ENCODE peak calls at places on chromosome X, in four cellular contexts. One of them, this sample, is unnamed.

GRCh38 chrX:119249836-119250340 is 13.8 kb downstream of the PGRMC1 start:
- DNase-seq in ascending aorta: no peak
- DNase-seq in stomach: no peak
- DNase-seq in nephron progenitor cell: no peak
- DNase-seq in this sample: no peak

GRCh38 chrX:10111364-10112148 is 45.2 kb upstream of the CLCN4 start:
- DNase-seq in ascending aorta: no peak
- DNase-seq in nephron progenitor cell: no peak
- DNase-seq in stomach: no peak
- DNase-seq in this sample: no peak

GRCh38 chrX:129748265-129748664 is 9.5 kb downstream of the XPNPEP2 start:
- DNase-seq in nephron progenitor cell: no peak
- DNase-seq in ascending aorta: no peak
- DNase-seq in stomach: no peak
- DNase-seq in this sample: no peak

GRCh38 chrX:153226344-153227190 is 47.5 kb downstream of the MAGEA1 start:
- DNase-seq in nephron progenitor cell: peak; percentile 83
- DNase-seq in stomach: no peak
- DNase-seq in ascending aorta: no peak
- DNase-seq in this sample: peak; percentile 75

GRCh38 chrX:39196192-39197102 is 395.2 kb downstream of the MID1IP1 start:
- DNase-seq in stomach: peak; percentile 34
- DNase-seq in ascending aorta: no peak
- DNase-seq in nephron progenitor cell: no peak
- DNase-seq in this sample: no peak

GRCh38 chrX:132592880-132593279 is 104.0 kb upstream of the MBNL3 start:
- DNase-seq in ascending aorta: no peak
- DNase-seq in stomach: no peak
- DNase-seq in nephron progenitor cell: peak; percentile 14
- DNase-seq in this sample: peak; percentile 9

GRCh38 chrX:20361081-20361889 is 94.6 kb upstream of the RPS6KA3 start:
- DNase-seq in stomach: no peak
- DNase-seq in nephron progenitor cell: no peak
- DNase-seq in ascending aorta: no peak
- DNase-seq in this sample: no peak

GRCh38 chrX:24759786-24760185 is 66.1 kb downstream of the POLA1 start:
- DNase-seq in ascending aorta: no peak
- DNase-seq in stomach: no peak
- DNase-seq in nephron progenitor cell: no peak
- DNase-seq in this sample: no peak

GRCh38 chrX:26466387-26466786 is 250.4 kb downstream of the MAGEB5 start:
- DNase-seq in stomach: no peak
- DNase-seq in ascending aorta: no peak
- DNase-seq in nephron progenitor cell: no peak
- DNase-seq in this sample: no peak

GRCh38 chrX:151458824-151459223 is 61.8 kb downstream of the VMA21 start:
- DNase-seq in stomach: no peak
- DNase-seq in nephron progenitor cell: no peak
- DNase-seq in ascending aorta: no peak
- DNase-seq in this sample: no peak

GRCh38 chrX:63506320-63506719 is 155.2 kb upstream of the SPIN4 start:
- DNase-seq in stomach: no peak
- DNase-seq in nephron progenitor cell: no peak
- DNase-seq in ascending aorta: no peak
- DNase-seq in this sample: no peak

GRCh38 chrX:30888526-30889146 is 418 bp downstream of the TAB3 start:
- DNase-seq in stomach: no peak
- DNase-seq in ascending aorta: no peak
- DNase-seq in nephron progenitor cell: no peak
- DNase-seq in this sample: peak; percentile 12

GRCh38 chrX:13569479-13570244 is at the start of gene EGFL6:
- DNase-seq in ascending aorta: no peak
- DNase-seq in nephron progenitor cell: peak; percentile 47
- DNase-seq in stomach: no peak
- DNase-seq in this sample: peak; percentile 2

GRCh38 chrX:150690126-150690525 is 3.1 kb upstream of the MTMR1 start:
- DNase-seq in ascending aorta: no peak
- DNase-seq in nephron progenitor cell: no peak
- DNase-seq in stomach: no peak
- DNase-seq in this sample: no peak

GRCh38 chrX:108437789-108438623 is at the start of gene COL4A6:
- DNase-seq in nephron progenitor cell: peak; percentile 82
- DNase-seq in ascending aorta: no peak
- DNase-seq in stomach: no peak
- DNase-seq in this sample: peak; percentile 32

GRCh38 chrX:9614016-9614415 is 149.2 kb downstream of the TBL1X start:
- DNase-seq in ascending aorta: no peak
- DNase-seq in nephron progenitor cell: no peak
- DNase-seq in stomach: no peak
- DNase-seq in this sample: no peak

GRCh38 chrX:77691916-77692315 is 94.1 kb downstream of the ATRX start:
- DNase-seq in stomach: no peak
- DNase-seq in nephron progenitor cell: no peak
- DNase-seq in ascending aorta: no peak
- DNase-seq in this sample: no peak

GRCh38 chrX:40700640-40701342 is 34.6 kb downstream of the MED14 start:
- DNase-seq in stomach: no peak
- DNase-seq in ascending aorta: no peak
- DNase-seq in nephron progenitor cell: no peak
- DNase-seq in this sample: no peak

GRCh38 chrX:126658447-126658846 is 105.8 kb upstream of the DCAF12L1 start:
- DNase-seq in stomach: no peak
- DNase-seq in nephron progenitor cell: no peak
- DNase-seq in ascending aorta: no peak
- DNase-seq in this sample: no peak

GRCh38 chrX:110600745-110601310 is 194.8 kb downstream of the CHRDL1 start:
- DNase-seq in stomach: no peak
- DNase-seq in ascending aorta: no peak
- DNase-seq in nephron progenitor cell: no peak
- DNase-seq in this sample: no peak

DNA sequence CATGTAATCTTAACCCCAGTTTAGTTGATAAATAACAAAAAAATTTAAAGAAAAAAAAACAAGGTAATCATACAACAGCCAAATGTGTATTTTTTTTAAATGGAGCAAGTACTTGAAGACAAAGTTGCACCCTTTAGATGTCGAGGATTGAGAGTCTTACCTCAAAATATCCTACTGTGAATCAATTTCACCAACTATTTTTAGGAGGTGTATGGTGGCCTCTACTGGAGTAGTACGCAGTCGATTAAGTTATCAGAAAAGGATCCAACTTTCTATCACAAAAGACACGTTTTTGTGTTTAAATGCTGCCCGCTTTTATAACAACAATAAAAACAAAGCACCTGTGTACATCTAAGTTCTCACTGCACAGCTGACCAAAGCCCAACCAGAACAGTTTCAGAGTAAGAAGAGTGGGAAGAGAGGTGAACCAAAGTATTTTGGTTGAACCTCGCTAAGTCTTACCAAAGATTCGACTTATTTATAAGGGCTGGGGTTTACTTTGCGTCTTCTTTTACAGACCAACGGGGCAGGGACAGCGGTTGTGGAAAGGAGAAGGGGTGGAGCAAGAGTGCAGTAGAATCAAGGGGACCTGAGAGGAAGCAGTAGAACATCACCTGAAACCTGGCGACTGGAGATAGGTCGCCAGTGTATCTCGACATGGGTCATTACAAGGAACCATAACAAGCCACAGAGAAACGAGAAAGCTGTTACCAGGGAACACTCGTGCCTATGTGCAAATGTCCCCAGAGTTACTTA is 1.2 kb downstream of the RPS6KA6 start:
- DNase-seq in ascending aorta: no peak
- DNase-seq in nephron progenitor cell: peak; percentile 2
- DNase-seq in stomach: no peak
- DNase-seq in this sample: no peak
- TF ChIP-seq CTCF in ascending aorta: no peak
- TF ChIP-seq CTCF in nephron progenitor cell: no peak
- TF ChIP-seq CTCF in stomach: no peak
- TF ChIP-seq CTCF in this sample: no peak

DNA sequence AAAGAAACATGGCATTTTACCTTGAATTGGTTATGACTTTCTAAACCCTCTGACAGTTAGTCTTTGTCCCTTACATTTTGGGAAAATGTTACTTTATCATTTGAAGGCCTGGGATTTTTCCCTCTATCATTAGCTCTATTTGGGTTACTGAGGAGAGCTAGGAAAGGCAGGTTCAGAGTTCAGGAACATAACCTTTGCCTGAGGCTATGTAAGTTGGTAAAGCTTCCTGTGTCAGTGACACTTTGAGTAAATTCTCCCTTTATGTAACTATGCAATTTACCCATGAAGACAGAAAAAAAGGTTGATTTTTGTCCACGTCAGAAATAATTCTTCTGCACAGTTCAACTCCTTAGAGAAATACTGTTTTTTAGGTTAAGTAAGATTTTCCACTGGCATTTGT is 171.8 kb upstream of the NRK start:
- DNase-seq in ascending aorta: no peak
- DNase-seq in stomach: no peak
- DNase-seq in nephron progenitor cell: no peak
- DNase-seq in this sample: no peak
- TF ChIP-seq CTCF in ascending aorta: no peak
- TF ChIP-seq CTCF in stomach: no peak
- TF ChIP-seq CTCF in nephron progenitor cell: no peak
- TF ChIP-seq CTCF in this sample: no peak

GRCh38 chrX:54979432-54979831 is 14.6 kb downstream of the PFKFB1 start:
- DNase-seq in stomach: no peak
- DNase-seq in ascending aorta: no peak
- DNase-seq in nephron progenitor cell: no peak
- DNase-seq in this sample: no peak

GRCh38 chrX:54980334-54980733 is 13.7 kb downstream of the PFKFB1 start:
- DNase-seq in nephron progenitor cell: no peak
- DNase-seq in ascending aorta: no peak
- DNase-seq in stomach: no peak
- DNase-seq in this sample: no peak

GRCh38 chrX:54977387-54977786 is 16.6 kb downstream of the PFKFB1 start:
- DNase-seq in ascending aorta: no peak
- DNase-seq in stomach: no peak
- DNase-seq in nephron progenitor cell: no peak
- DNase-seq in this sample: no peak

GRCh38 chrX:54978448-54978847 is 15.5 kb downstream of the PFKFB1 start:
- DNase-seq in ascending aorta: no peak
- DNase-seq in nephron progenitor cell: no peak
- DNase-seq in stomach: no peak
- DNase-seq in this sample: no peak
- TF ChIP-seq CTCF in ascending aorta: no peak
- TF ChIP-seq CTCF in nephron progenitor cell: no peak
- TF ChIP-seq CTCF in stomach: no peak
- TF ChIP-seq CTCF in this sample: no peak

DNA sequence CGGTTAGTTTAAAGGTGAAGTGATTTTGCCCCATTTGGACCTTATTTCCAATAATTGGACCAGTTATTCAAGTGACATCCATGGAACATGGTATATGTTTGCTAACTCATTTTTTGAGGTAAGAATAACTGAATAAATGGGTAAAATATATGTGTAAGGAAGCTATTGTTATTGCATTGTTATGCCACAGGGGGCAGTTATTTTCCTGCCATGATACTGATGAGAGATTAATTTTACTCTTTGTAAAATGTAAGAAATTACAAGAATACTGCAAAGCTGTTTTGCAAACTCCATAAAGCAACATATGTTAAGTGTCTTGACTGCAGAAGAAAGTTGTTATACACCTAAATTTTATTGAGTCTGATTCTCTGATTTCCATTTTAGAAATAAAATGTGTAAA is 114.0 kb downstream of the IL1RAPL1 start:
- DNase-seq in nephron progenitor cell: no peak
- DNase-seq in ascending aorta: no peak
- DNase-seq in stomach: no peak
- DNase-seq in this sample: no peak
- TF ChIP-seq CTCF in nephron progenitor cell: no peak
- TF ChIP-seq CTCF in ascending aorta: no peak
- TF ChIP-seq CTCF in stomach: no peak
- TF ChIP-seq CTCF in this sample: peak; percentile 45

DNA sequence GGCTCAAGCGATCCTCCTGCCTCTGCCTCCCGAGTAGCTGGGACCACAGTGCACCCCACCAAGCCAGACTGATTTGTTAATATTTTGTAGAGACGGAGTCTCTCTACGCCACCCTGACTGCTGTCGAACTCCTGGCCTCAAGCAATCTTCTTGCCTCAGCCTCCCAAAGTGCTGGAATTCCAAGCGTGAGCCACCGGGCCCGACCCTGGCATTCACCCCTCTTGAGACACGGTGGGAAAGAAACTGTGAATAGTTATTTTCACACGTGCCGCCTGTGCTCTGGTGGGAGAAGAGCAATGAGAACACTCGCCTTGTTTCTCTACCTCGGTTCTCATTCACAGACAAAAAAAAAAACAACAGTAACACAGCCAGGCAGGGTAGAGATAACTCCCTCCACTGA is 103.5 kb downstream of the DHRSX start:
- DNase-seq in nephron progenitor cell: no peak
- DNase-seq in stomach: no peak
- DNase-seq in ascending aorta: no peak
- DNase-seq in this sample: no peak
- TF ChIP-seq CTCF in nephron progenitor cell: no peak
- TF ChIP-seq CTCF in stomach: no peak
- TF ChIP-seq CTCF in ascending aorta: no peak
- TF ChIP-seq CTCF in this sample: no peak

DNA sequence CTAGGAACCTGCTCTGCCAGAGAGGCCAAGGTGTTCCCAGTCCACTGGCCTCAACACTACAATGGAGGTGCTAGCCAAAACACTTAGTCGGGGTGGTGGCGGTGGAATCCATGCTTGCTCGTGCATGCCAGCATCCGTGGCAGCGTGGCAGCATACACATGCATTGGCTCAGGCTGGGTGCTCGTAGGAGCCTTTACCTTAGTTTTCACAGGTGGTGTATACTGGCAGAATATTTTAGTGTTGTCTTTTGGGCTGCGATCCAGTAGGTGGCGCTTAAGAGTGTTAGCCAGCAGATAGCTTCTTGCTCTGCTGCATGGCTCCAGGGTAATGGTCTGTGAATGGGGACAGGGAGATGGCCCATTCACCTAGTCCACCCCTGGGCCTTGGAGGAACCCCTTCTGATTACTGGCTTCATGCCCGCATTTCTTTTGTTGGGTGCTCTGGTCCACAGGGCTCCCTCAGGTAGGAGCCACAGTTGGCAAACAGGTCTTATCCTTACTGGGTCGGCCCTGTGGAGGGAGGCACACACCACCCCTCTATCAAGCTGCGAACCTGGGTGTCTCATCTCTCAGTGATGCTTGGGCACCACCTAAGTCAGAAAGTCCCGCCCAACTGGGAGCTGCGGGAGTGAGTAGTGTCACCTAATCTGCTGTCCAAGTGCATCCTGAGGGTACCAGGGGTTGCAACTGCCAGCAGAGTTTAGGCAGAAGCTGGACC is 40.0 kb downstream of the RIPPLY1 start:
- DNase-seq in ascending aorta: no peak
- DNase-seq in stomach: peak; percentile 35
- DNase-seq in nephron progenitor cell: peak; percentile 34
- DNase-seq in this sample: no peak
- TF ChIP-seq CTCF in ascending aorta: peak; percentile 11
- TF ChIP-seq CTCF in stomach: no peak
- TF ChIP-seq CTCF in nephron progenitor cell: peak; percentile 40
- TF ChIP-seq CTCF in this sample: peak; percentile 49

GRCh38 chrX:85627363-85627762 is 247.9 kb upstream of the POF1B start:
- DNase-seq in ascending aorta: no peak
- DNase-seq in nephron progenitor cell: no peak
- DNase-seq in stomach: no peak
- DNase-seq in this sample: no peak
- TF ChIP-seq CTCF in ascending aorta: no peak
- TF ChIP-seq CTCF in nephron progenitor cell: peak; percentile 53
- TF ChIP-seq CTCF in stomach: no peak
- TF ChIP-seq CTCF in this sample: peak; percentile 58